ENCODE peak calls at places on chromosomes 11 and 22, in ten cellular contexts. T, N, C, U, D, E, V, H, L and X are unnamed samples.

GRCh38 chr11:102295045-102295444 is 22.2 kb upstream of the BIRC3 start:
- DNase-seq in T (no peak), N (no peak), C (no peak), U (no peak), D (no peak), E (no peak), V (no peak), H (no peak), L (no peak), X (no peak)

GRCh38 chr11:17931595-17931994 is 81.3 kb downstream of the SERGEF start:
- DNase-seq in T (no peak), N (no peak), C (peak; percentile 21), U (no peak), D (no peak), E (peak; percentile 62), V (no peak), H (no peak), L (no peak), X (peak; percentile 43)

GRCh38 chr11:95089620-95090542 is at the start of gene ENDOD1:
- DNase-seq in T (peak; percentile 84), N (no peak), C (no peak), U (peak; percentile 91), D (peak; percentile 75), E (peak; percentile 83), V (peak; percentile 70), H (peak; percentile 18), L (peak; percentile 88), X (peak; percentile 90)

GRCh38 chr11:121553806-121554205 is 101.0 kb upstream of the SORL1-AS1 start:
- DNase-seq in T (peak; percentile 62), N (no peak), C (no peak), U (no peak), D (peak; percentile 51), E (peak; percentile 63), V (peak; percentile 69), H (no peak), L (no peak), X (peak; percentile 50)

GRCh38 chr11:15864021-15864805 is 492.1 kb downstream of the SOX6 start:
- DNase-seq in T (no peak), N (no peak), C (no peak), U (no peak), D (no peak), E (no peak), V (no peak), H (no peak), L (no peak), X (no peak)

GRCh38 chr11:14411818-14412217 is 52.8 kb upstream of the RRAS2 start:
- DNase-seq in T (peak; percentile 82), N (peak; percentile 85), C (peak; percentile 75), U (no peak), D (peak; percentile 93), E (peak; percentile 81), V (peak; percentile 88), H (no peak), L (no peak), X (peak; percentile 87)

GRCh38 chr11:1785749-1786261 is 22.1 kb upstream of the CTSD start:
- DNase-seq in T (no peak), N (no peak), C (no peak), U (no peak), D (no peak), E (no peak), V (no peak), H (no peak), L (no peak), X (no peak)

GRCh38 chr22:37953062-37953436 is 352 bp downstream of the C22orf23 start:
- DNase-seq in T (no peak), N (no peak), C (peak; percentile 10), U (no peak), D (no peak), E (no peak), V (no peak), H (no peak), L (no peak), X (peak; percentile 50)

GRCh38 chr11:116557261-116557660 is 215.5 kb downstream of the BUD13 start:
- DNase-seq in T (peak; percentile 19), N (no peak), C (no peak), U (no peak), D (no peak), E (no peak), V (no peak), H (no peak), L (no peak), X (no peak)

GRCh38 chr22:32830473-32830872 is 29.0 kb downstream of the TIMP3 start:
- DNase-seq in T (no peak), N (no peak), C (no peak), U (no peak), D (no peak), E (no peak), V (no peak), H (no peak), L (no peak), X (no peak)

GRCh38 chr22:17818649-17819048 is 44.4 kb upstream of the BID start:
- DNase-seq in T (no peak), N (no peak), C (no peak), U (no peak), D (no peak), E (no peak), V (no peak), H (no peak), L (no peak), X (no peak)

GRCh38 chr11:61532136-61533038 is 23.8 kb downstream of the LRRC10B start:
- DNase-seq in T (no peak), N (no peak), C (no peak), U (no peak), D (peak; percentile 23), E (peak; percentile 46), V (peak; percentile 48), H (no peak), L (peak; percentile 49), X (peak; percentile 58)

GRCh38 chr11:6925636-6926207 is 504 bp upstream of the ZNF215 start:
- DNase-seq in T (peak; percentile 31), N (no peak), C (no peak), U (no peak), D (peak; percentile 8), E (peak; percentile 49), V (peak; percentile 48), H (no peak), L (peak; percentile 27), X (peak; percentile 49)

GRCh38 chr11:1570896-1571759 is 943 bp downstream of the DUSP8 start:
- DNase-seq in T (no peak), N (no peak), C (no peak), U (no peak), D (no peak), E (no peak), V (no peak), H (no peak), L (no peak), X (no peak)

GRCh38 chr22:35498026-35498425 is 42.6 kb upstream of the RASD2 start:
- DNase-seq in T (no peak), N (no peak), C (no peak), U (no peak), D (no peak), E (no peak), V (no peak), H (no peak), L (no peak), X (no peak)

GRCh38 chr11:5246772-5247478 is 2.7 kb downstream of the HBG1 start:
- DNase-seq in T (no peak), N (no peak), C (no peak), U (no peak), D (no peak), E (no peak), V (no peak), H (no peak), L (no peak), X (no peak)

GRCh38 chr11:57513446-57513795 is 2.1 kb downstream of the SLC43A1 start:
- DNase-seq in T (no peak), N (no peak), C (no peak), U (no peak), D (no peak), E (no peak), V (no peak), H (no peak), L (no peak), X (no peak)
- H3K4me3 ChIP-seq in T (peak overlapping the region; percentile 91), N (no peak overlapping the region), C (no peak overlapping the region), U (peak overlapping the region; percentile 97), D (peak overlapping the region; percentile 13), E (no peak overlapping the region), V (no peak overlapping the region), H (no peak overlapping the region), L (peak overlapping the region; percentile 91), X (no peak overlapping the region)

DNA sequence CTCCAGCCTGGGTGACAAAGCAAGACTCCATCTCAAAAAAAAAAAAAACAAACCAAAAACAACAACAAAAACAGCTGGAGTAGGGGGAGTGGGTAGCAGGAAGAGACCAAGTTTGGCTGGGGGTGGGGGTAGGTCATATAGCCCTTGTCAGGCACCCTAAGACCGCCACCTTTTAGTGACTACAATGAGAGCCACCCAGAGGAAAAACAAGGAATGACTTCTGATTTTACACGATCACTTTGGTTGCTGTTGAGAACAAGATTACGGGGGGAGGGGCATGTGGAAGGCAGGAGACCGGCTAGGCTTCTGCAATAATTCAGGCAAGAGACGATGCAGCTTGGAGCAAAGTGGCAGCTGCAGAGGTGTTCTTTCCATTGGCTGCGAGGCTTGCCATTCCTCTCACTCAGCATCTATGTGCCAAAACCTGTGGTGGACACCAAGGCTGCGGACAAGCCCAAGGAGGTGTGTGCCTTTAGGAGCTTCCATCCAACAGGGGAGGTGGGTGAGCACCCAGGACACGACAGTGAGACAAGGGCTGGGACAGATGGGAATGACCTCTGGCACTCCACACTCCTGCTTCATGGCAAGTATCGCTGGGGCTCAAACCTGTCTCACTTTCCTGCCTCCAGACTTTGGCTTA is 1.7 kb downstream of the RPS19BP1 start:
- DNase-seq in T (no peak), N (no peak), C (no peak), U (peak; percentile 38), D (peak; percentile 45), E (no peak), V (peak; percentile 47), H (no peak), L (peak; percentile 79), X (peak; percentile 65)
- TF ChIP-seq CTCF in T (peak; percentile 22), N (peak; percentile 32), C (no peak), U (no peak), D (peak; percentile 36), E (peak; percentile 20), V (peak; percentile 29), H (no peak), L (peak; percentile 65), X (peak; percentile 43)

GRCh38 chr11:122977455-122978302 is 4.0 kb downstream of the BSX start:
- DNase-seq in T (no peak), N (no peak), C (no peak), U (no peak), D (no peak), E (no peak), V (no peak), H (no peak), L (no peak), X (no peak)
- H3K4me3 ChIP-seq in T (no peak overlapping the region), N (no peak overlapping the region), C (no peak overlapping the region), U (peak overlapping the region; percentile 28), D (no peak overlapping the region), E (no peak overlapping the region), V (no peak overlapping the region), H (peak overlapping the region; percentile 26), L (no peak overlapping the region), X (no peak overlapping the region)

GRCh38 chr11:132466983-132467382 is 1065.3 kb downstream of the OPCML start:
- DNase-seq in T (no peak), N (no peak), C (no peak), U (no peak), D (no peak), E (no peak), V (no peak), H (no peak), L (no peak), X (no peak)

GRCh38 chr11:132463941-132464340 is 1068.4 kb downstream of the OPCML start:
- DNase-seq in T (peak; percentile 30), N (no peak), C (no peak), U (no peak), D (no peak), E (no peak), V (no peak), H (no peak), L (no peak), X (no peak)

GRCh38 chr11:132464939-132465338 is 1067.4 kb downstream of the OPCML start:
- DNase-seq in T (no peak), N (no peak), C (no peak), U (no peak), D (no peak), E (no peak), V (no peak), H (no peak), L (no peak), X (no peak)
- TF ChIP-seq CTCF in T (no peak), N (no peak), C (peak; percentile 4), U (no peak), D (no peak), E (no peak), V (no peak), H (no peak), L (no peak), X (no peak)